ENCODE peak calls at places on chromosome 22, in four cellular contexts. W is AG10803, I is epithelial cell of esophagus, Q is activated B cell treated with CpG ODN at 0.5 μM for 24 hours. C is an unnamed sample.

GRCh38 chr22:35930933-35931332 is 97.7 kb downstream of the RBFOX2 start:
- DNase-seq in W (peak; percentile 81), I (peak; percentile 46), Q (no peak), C (peak; percentile 28)

GRCh38 chr22:45878901-45879551 is 97.9 kb downstream of the WNT7B start:
- DNase-seq in W (no peak), I (no peak), Q (peak; percentile 12), C (no peak)

GRCh38 chr22:43483669-43484068 is 71.9 kb downstream of the MPPED1 start:
- DNase-seq in W (no peak), I (no peak), Q (no peak), C (no peak)

GRCh38 chr22:35310556-35311550 is 11.2 kb downstream of the TOM1 start:
- DNase-seq in W (no peak), I (peak; percentile 41), Q (no peak), C (peak; percentile 43)

GRCh38 chr22:24723111-24723510 is 51.4 kb downstream of the PIWIL3 start:
- DNase-seq in W (no peak), I (no peak), Q (no peak), C (no peak)

GRCh38 chr22:24593810-24594568 is 1.1 kb upstream of the LRRC75B start:
- DNase-seq in W (no peak), I (peak; percentile 29), Q (no peak), C (no peak)

GRCh38 chr22:37186228-37186996 is 1.6 kb downstream of the C1QTNF6 start:
- DNase-seq in W (peak; percentile 82), I (peak; percentile 86), Q (no peak), C (peak; percentile 51)

GRCh38 chr22:40241200-40241763 is 63.6 kb downstream of the TNRC6B start:
- DNase-seq in W (no peak), I (no peak), Q (no peak), C (no peak)

GRCh38 chr22:37240240-37240940 is 3.7 kb downstream of the RAC2 start:
- DNase-seq in W (no peak), I (no peak), Q (peak; percentile 18), C (no peak)

GRCh38 chr22:35631597-35631996 is 14.5 kb upstream of the MB start:
- DNase-seq in W (peak; percentile 31), I (peak; percentile 69), Q (no peak), C (peak; percentile 71)

GRCh38 chr22:35400335-35400680 is 368 bp downstream of the MCM5 start:
- DNase-seq in W (no peak), I (peak; percentile 9), Q (peak; percentile 32), C (no peak)

GRCh38 chr22:30224161-30224857 is 22.2 kb downstream of the LIF start:
- DNase-seq in W (no peak), I (peak; percentile 52), Q (no peak), C (peak; percentile 44)

GRCh38 chr22:26484360-26484706 is 656 bp downstream of the SRRD start:
- DNase-seq in W (no peak), I (no peak), Q (no peak), C (no peak)

GRCh38 chr22:37741312-37741795 is 44.5 kb downstream of the TRIOBP start:
- DNase-seq in W (peak; percentile 98), I (peak; percentile 96), Q (no peak), C (no peak)

GRCh38 chr22:30421695-30422480 is 3.7 kb upstream of the MTFP1 start:
- DNase-seq in W (no peak), I (no peak), Q (no peak), C (peak; percentile 8)

GRCh38 chr22:29469755-29470154 is 10.3 kb upstream of the NEFH start:
- DNase-seq in W (no peak), I (peak; percentile 26), Q (no peak), C (peak; percentile 18)

DNA sequence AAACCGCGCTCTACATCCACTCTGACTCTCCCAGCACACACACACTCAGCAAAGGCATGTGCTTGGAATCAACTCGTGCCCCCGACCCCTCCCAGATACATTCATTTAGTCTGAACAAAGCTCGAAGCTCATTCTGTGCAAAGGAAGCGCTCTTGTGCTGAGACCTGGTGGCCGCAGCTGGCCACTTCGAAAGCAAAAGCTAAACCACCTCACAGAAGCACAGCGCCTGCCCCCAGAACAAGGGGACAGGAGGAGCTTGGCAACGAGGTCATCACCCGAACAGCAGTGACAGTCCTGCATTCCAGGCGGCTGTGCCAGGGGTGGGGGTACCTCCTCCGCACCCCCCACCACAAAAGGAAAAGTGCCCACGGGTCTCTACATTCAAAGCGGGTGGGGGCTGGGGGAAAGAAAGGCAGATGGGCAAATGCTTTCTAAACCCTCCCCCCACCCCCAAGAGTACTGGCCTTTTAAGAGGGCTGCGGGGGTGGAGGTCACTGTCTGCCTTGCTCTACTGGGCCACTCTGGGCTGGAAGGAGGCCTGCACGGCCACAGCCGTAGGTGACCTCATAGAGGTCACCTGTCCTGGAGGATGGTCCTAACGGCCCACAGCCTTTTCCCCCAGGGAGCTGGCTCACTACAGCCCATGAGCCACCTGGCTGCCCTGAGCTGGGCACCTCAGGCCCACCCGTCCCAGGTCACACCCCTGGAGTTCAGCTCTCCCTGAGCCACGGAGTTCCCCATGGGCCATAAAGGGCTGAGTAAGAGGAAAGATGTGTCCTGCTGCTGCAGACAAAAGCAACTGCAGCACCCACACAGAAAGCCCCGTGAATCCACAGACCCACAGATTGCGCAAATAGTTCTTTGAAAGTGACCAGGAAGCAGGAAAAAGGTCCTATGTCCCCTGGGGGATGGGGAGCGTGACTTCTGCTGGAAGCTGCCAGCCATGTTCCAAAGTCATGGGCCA is 21.3 kb downstream of the CBX7 start:
- DNase-seq in W (no peak), I (no peak), Q (no peak), C (no peak)
- TF ChIP-seq CTCF in W (no peak), I (no peak), Q (no peak), C (no peak)

GRCh38 chr22:32957093-32957835 is 100.9 kb downstream of the SYN3 start:
- DNase-seq in W (peak; percentile 5), I (peak; percentile 48), Q (no peak), C (no peak)
- TF ChIP-seq CTCF in W (no peak), I (no peak), Q (no peak), C (no peak)

DNA sequence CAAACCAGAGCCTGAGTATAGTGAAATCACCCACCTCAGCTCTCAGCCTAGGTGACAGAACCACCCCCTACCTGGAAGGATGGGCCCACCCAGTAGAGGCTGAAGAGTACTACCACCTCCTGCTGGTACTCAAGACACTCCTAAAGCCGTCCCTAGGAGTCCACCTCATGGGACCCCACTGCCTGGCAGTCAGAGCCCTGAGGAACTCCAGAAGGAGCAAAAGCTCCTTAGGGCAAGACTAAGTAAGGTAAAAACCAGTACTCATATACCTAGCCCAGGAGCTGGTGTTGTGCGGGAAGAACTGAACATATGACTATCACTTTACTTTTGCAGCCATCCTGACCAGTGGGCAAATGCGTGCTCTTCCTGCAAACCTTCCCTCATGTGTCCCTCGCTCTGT is 36.3 kb downstream of the HIRA start:
- DNase-seq in W (no peak), I (no peak), Q (no peak), C (no peak)
- TF ChIP-seq CTCF in W (no peak), I (no peak), Q (no peak), C (no peak)

DNA sequence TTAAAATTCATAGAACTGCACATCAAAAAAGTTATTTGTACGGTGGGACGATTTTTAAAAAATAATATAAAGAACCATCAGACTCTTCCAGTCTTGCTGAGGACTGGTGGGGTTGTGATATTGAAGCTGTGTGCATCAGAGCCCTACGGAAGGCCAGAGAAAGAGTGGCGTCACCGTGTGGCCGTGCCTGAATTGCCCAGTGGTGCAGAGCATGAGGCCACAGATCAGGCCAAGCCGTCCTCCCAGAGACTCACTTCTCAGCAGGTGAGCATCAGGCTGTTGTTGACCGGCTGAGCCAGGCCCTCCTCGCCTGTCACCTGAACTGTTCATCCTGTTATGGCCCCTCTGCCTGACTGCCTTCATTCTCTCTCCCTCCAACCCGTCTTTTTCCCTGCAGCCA is 1013.9 kb downstream of the TBC1D22A start:
- DNase-seq in W (no peak), I (no peak), Q (no peak), C (no peak)
- TF ChIP-seq CTCF in W (no peak), I (no peak), Q (no peak), C (no peak)

DNA sequence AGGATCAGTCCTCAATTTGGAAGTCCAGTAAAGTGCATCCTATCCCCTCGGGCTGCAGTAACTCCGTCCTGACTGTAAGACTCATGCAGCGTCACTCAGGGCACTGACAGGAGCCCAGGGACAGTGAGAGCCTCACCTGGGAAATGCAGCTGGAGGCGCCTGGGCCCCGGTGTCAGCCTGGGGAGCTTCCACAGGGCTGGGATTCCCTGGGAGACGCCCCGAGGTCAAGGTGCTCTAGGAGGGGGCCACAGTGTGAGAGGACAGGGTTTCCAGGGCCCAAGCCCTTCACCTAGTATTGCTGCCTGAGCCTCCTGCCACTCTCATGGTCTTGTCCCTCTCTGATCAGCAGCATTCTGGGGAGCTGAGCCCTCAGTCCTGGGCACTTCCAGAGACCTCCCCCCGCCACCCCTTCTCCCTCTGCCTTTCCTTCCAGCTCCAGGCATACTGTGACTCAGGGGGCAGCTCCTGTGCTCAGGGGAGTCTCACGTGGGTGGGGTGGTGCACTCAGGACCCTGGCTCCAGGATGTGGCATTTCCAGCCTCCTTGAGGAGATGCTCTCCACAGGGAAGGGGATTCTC is 99.1 kb upstream of the IGLL5 start:
- DNase-seq in W (no peak), I (no peak), Q (no peak), C (no peak)
- TF ChIP-seq CTCF in W (no peak), I (no peak), Q (no peak), C (no peak)

DNA sequence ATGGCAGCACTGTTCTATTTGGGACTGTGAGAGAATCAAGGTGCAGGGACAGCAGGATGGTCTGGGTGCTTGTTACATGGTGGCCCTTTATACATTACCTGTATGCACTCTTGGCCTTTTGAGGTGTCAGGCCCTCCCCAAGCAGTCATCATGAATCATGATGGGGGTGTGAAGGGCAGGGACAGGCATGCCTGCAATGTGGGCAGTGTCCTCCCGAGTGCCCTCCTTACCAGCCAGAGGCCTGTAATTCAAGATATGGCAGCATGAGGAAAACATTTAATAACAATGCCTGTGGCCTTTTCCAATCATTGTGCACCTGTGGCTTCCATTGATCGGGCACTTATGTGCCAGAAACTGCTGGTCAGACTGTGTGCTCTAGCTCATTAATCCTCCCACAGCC is 25.5 kb upstream of the CYP2D6 start:
- DNase-seq in W (no peak), I (peak; percentile 84), Q (no peak), C (no peak)
- TF ChIP-seq CTCF in W (no peak), I (no peak), Q (no peak), C (no peak)

DNA sequence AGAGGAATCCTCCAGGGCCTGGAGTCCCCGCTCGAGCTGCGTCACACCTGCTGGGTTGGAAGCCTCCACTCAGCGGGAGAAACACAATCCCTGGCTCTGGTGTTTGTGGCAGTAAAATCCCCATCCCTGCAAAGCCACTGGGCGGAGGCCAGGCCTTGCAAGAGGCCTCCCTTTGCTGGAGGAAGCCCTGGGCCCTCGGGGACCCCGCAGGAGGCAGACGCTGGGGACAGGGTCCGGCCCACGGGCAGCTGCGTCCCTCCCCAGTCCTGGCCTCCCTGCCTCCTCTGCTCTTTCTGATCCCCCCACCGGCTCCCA is 194.7 kb downstream of the BRD1 start:
- DNase-seq in W (no peak), I (no peak), Q (no peak), C (no peak)
- TF ChIP-seq CTCF in W (no peak), I (no peak), Q (no peak), C (no peak)

DNA sequence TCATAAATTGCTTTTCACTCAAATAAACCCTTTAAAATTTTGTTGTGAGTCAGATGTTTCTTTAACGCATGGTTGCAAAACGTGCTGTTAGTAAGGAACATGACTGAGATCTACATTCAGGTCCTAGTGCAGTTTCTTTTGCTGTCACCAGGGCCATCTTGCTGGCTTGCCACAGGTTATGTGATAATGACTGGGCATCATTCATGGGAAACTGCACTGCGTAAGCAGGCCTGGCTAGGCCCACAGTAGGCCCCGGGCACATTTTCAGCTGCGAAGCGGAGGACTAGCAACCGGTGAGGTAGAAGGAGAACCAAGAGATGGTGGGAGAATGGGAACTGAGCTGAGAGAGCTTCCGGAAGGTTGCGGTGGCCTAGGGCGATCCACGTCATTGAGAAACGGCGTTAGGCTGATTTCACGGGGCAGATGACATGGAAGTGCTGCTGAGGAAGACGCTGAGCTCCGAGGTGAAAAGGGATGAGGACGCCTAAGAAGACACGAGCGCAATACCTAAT is 3.2 kb upstream of the KLHDC7B start:
- DNase-seq in W (no peak), I (peak; percentile 85), Q (no peak), C (no peak)
- TF ChIP-seq CTCF in W (no peak), I (peak; percentile 38), Q (no peak), C (no peak)